ENCODE peak calls at places on chromosomes 11 and 22, in seven cellular contexts. S is heart left ventricle, F is cardiac muscle cell, Z is tibial nerve, Y is transverse colon, B is lower lobe of right lung, T is heart right ventricle. N is an unnamed sample. For H3K36me3 and H3K4me1, the result is how much of the 10 kb centered on the place peaks cover.

GRCh38 chr11:10858505-10859360 is 880 bp upstream of the ZBED5 start:
- DNase-seq in B (peak), Y (peak), S (peak), Z (peak), T (peak), F (peak), N (peak)

GRCh38 chr11:65310756-65311155 is 3.9 kb upstream of the CDC42EP2 start:
- DNase-seq in B (no peak), T (no peak), Z (no peak), S (no peak), F (no peak), Y (no peak), N (no peak)

GRCh38 chr22:31291716-31292644 is at the start of gene PIK3IP1:
- DNase-seq in S (peak), Y (peak), T (peak), Z (peak), B (peak), F (peak), N (peak)

GRCh38 chr11:20451568-20451967 is 64.1 kb downstream of the PRMT3 start:
- DNase-seq in B (no peak), Y (no peak), F (no peak), T (no peak), S (no peak), Z (no peak), N (peak)

GRCh38 chr11:102831128-102831708 is 12.2 kb downstream of the MMP3 start:
- DNase-seq in T (no peak), S (no peak), F (peak), B (peak), Y (peak), Z (peak), N (no peak)

GRCh38 chr11:113238721-113239120 is 75.7 kb upstream of the TTC12 start:
- DNase-seq in F (no peak), S (no peak), Z (no peak), T (no peak), Y (no peak), B (no peak), N (no peak)

GRCh38 chr11:116134450-116134849 is 630.2 kb upstream of the CADM1 start:
- DNase-seq in F (no peak), Y (no peak), B (no peak), Z (no peak), S (no peak), T (no peak), N (no peak)

GRCh38 chr11:117505285-117505970 is 177.8 kb downstream of the CEP164 start:
- DNase-seq in T (no peak), S (no peak), F (no peak), Y (no peak), B (no peak), Z (no peak), N (no peak)

GRCh38 chr11:14381968-14382367 is 23.0 kb upstream of the RRAS2 start:
- DNase-seq in F (no peak), T (no peak), Z (no peak), Y (no peak), B (no peak), S (no peak), N (no peak)

GRCh38 chr11:17413414-17414316 is 25.2 kb upstream of the KCNJ11 start:
- DNase-seq in Z (no peak), B (peak), Y (peak), S (no peak), T (no peak), F (no peak), N (no peak)

GRCh38 chr11:126335463-126335760 is 20.1 kb upstream of the ST3GAL4 start:
- DNase-seq in B (no peak), Z (no peak), F (no peak), T (no peak), S (peak), Y (no peak), N (no peak)

GRCh38 chr11:34448223-34448994 is 9.7 kb downstream of the CAT start:
- DNase-seq in T (no peak), B (no peak), S (no peak), Z (no peak), Y (no peak), F (no peak), N (no peak)

GRCh38 chr11:120941000-120941399 is 82.9 kb upstream of the TBCEL start:
- DNase-seq in B (no peak), Y (no peak), T (no peak), F (no peak), S (no peak), Z (no peak), N (no peak)

GRCh38 chr22:32005453-32005852 is 37.6 kb upstream of the SLC5A1 start:
- DNase-seq in F (no peak), Y (no peak), S (no peak), Z (no peak), B (no peak), T (no peak), N (no peak)

GRCh38 chr11:1906623-1907423 is 12.7 kb upstream of the TNNT3 start:
- DNase-seq in Y (no peak), T (no peak), B (no peak), F (no peak), S (peak), Z (no peak), N (no peak)

GRCh38 chr11:35525501-35526175 is at the start of gene PAMR1:
- DNase-seq in T (peak), Y (peak), F (peak), S (peak), Z (peak), B (peak), N (no peak)

GRCh38 chr11:132405728-132406127 is 1035.3 kb downstream of the NTM start:
- DNase-seq in T (no peak), Z (no peak), F (no peak), Y (no peak), S (no peak), B (no peak), N (no peak)

GRCh38 chr22:25176175-25176574 is 23.5 kb upstream of the CRYBB3 start:
- DNase-seq in S (no peak), Y (no peak), B (no peak), F (no peak), Z (no peak), T (no peak), N (no peak)

GRCh38 chr11:90229791-90230190 is 6.9 kb upstream of the CHORDC1 start:
- DNase-seq in B (no peak), T (no peak), S (no peak), Z (no peak), Y (no peak), F (no peak), N (no peak)

GRCh38 chr11:88318017-88318416 is 19.5 kb downstream of the CTSC start:
- DNase-seq in F (no peak), Y (no peak), Z (no peak), T (no peak), B (no peak), S (no peak), N (no peak)

GRCh38 chr11:88315981-88316441 is 21.5 kb downstream of the CTSC start:
- DNase-seq in Y (no peak), S (no peak), F (no peak), B (no peak), T (no peak), Z (no peak), N (no peak)

GRCh38 chr11:88313441-88313840 is 24.1 kb downstream of the CTSC start:
- DNase-seq in Z (no peak), S (no peak), T (no peak), F (no peak), Y (no peak), B (no peak), N (no peak)

GRCh38 chr11:88312665-88313064 is 24.9 kb downstream of the CTSC start:
- DNase-seq in T (no peak), B (no peak), Z (no peak), Y (no peak), S (no peak), F (no peak), N (no peak)

GRCh38 chr11:88315015-88315414 is 22.5 kb downstream of the CTSC start:
- DNase-seq in Y (no peak), S (no peak), Z (no peak), B (no peak), F (no peak), T (no peak), N (no peak)
- TF ChIP-seq CTCF in Y (no peak), S (no peak), Z (no peak), B (no peak), F (no peak), T (no peak), N (no peak)

GRCh38 chr22:46320166-46320710 is 15.3 kb upstream of the TRMU start:
- DNase-seq in Z (no peak), Y (no peak), S (no peak), F (no peak), B (no peak), T (no peak), N (no peak)

GRCh38 chr22:46318576-46318975 is 16.9 kb upstream of the TRMU start:
- DNase-seq in S (no peak), Y (no peak), B (peak), Z (no peak), F (no peak), T (no peak), N (no peak)

GRCh38 chr22:46319319-46319718 is 16.2 kb upstream of the TRMU start:
- DNase-seq in B (peak), T (no peak), Z (no peak), F (no peak), Y (no peak), S (no peak), N (no peak)

GRCh38 chr22:46315976-46316375 is 19.3 kb downstream of the GTSE1 start:
- DNase-seq in B (no peak), T (no peak), F (no peak), Y (no peak), Z (no peak), S (no peak), N (no peak)

GRCh38 chr22:46317646-46318045 is 17.9 kb upstream of the TRMU start:
- DNase-seq in T (no peak), F (no peak), Y (no peak), B (no peak), Z (no peak), S (no peak), N (no peak)
- H3K36me3 ChIP-seq in T (under half), F (under half), Y (under half), B (under half), Z (under half), S (under half), N (half or more)

GRCh38 chr11:128717581-128717980 is 23.7 kb downstream of the FLI1 start:
- DNase-seq in S (no peak), Y (no peak), F (no peak), T (no peak), Z (no peak), B (no peak), N (no peak)
- H3K4me1 ChIP-seq in S (under half), Y (under half), F (under half), T (half or more), Z (under half), B (half or more), N (under half)

GRCh38 chr22:39215430-39216142 is 29.2 kb downstream of the PDGFB start:
- DNase-seq in T (no peak), F (no peak), S (no peak), Y (no peak), B (peak), Z (no peak), N (no peak)

GRCh38 chr22:39214006-39214382 is 30.8 kb downstream of the PDGFB start:
- DNase-seq in Z (no peak), S (no peak), Y (no peak), B (peak), T (no peak), F (no peak), N (no peak)

GRCh38 chr22:39215070-39215396 is 29.7 kb downstream of the PDGFB start:
- DNase-seq in Z (no peak), S (no peak), Y (no peak), F (no peak), B (peak), T (no peak), N (no peak)

GRCh38 chr22:39214383-39215069 is 30.3 kb downstream of the PDGFB start:
- DNase-seq in F (no peak), B (peak), T (no peak), S (no peak), Z (no peak), Y (no peak), N (no peak)

GRCh38 chr22:39212721-39213376 is 31.9 kb downstream of the PDGFB start:
- DNase-seq in Z (no peak), F (no peak), S (no peak), Y (no peak), T (no peak), B (peak), N (no peak)
- TF ChIP-seq CTCF in Z (no peak), F (peak), S (no peak), Y (no peak), T (no peak), B (no peak), N (peak)

GRCh38 chr11:57303990-57304579 is 20.7 kb downstream of the TNKS1BP1 start:
- DNase-seq in F (no peak), B (no peak), S (no peak), T (no peak), Y (no peak), Z (no peak), N (peak)
- H3K36me3 ChIP-seq in F (under half), B (half or more), S (under half), T (under half), Y (under half), Z (under half), N (under half)

GRCh38 chr11:73189723-73190556 is 28.1 kb upstream of the P2RY2 start:
- DNase-seq in B (no peak), T (no peak), S (no peak), F (no peak), Y (no peak), Z (no peak), N (peak)
- H3K4me1 ChIP-seq in B (under half), T (half or more), S (under half), F (under half), Y (under half), Z (under half), N (under half)

N was measured in BE2C.